ENCODE peak calls at places on chromosomes 2 and 18, in six cellular contexts. K is mammary epithelial cell; N is fibroblast of the aortic adventitia; T is psoas muscle; P is CD8-positive, alpha-beta T cell; L is heart left ventricle. E is an unnamed sample.

GRCh38 chr2:217790681-217791392 is 212.0 kb downstream of the TNS1 start:
- DNase-seq in K (peak; percentile 49), N (peak; percentile 63), T (no peak), P (peak; percentile 42), L (no peak), E (no peak)

GRCh38 chr2:219784178-219784577 is 156.7 kb downstream of the SLC4A3 start:
- DNase-seq in K (no peak), N (no peak), T (no peak), P (no peak), L (no peak), E (no peak)

GRCh38 chr2:179861777-179862117 is 335 bp upstream of the ZNF385B start:
- DNase-seq in K (peak; percentile 2), N (peak; percentile 28), T (no peak), P (no peak), L (no peak), E (peak; percentile 37)

GRCh38 chr2:10083692-10084566 is 3.7 kb upstream of the CYS1 start:
- DNase-seq in K (no peak), N (no peak), T (no peak), P (no peak), L (no peak), E (no peak)

GRCh38 chr18:36662000-36662399 is 166.8 kb downstream of the TPGS2 start:
- DNase-seq in K (no peak), N (peak; percentile 16), T (no peak), P (no peak), L (peak; percentile 33), E (no peak)

GRCh38 chr18:80231616-80232015 is 15.7 kb downstream of the PARD6G start:
- DNase-seq in K (no peak), N (no peak), T (no peak), P (no peak), L (no peak), E (no peak)

GRCh38 chr2:188378551-188378950 is 86.9 kb downstream of the GULP1 start:
- DNase-seq in K (no peak), N (no peak), T (no peak), P (no peak), L (no peak), E (no peak)

GRCh38 chr18:6781179-6781714 is 51.7 kb downstream of the ARHGAP28 start:
- DNase-seq in K (no peak), N (no peak), T (no peak), P (no peak), L (no peak), E (peak; percentile 21)

GRCh38 chr18:59547691-59548182 is 149.5 kb downstream of the CCBE1 start:
- DNase-seq in K (peak; percentile 65), N (peak; percentile 84), T (no peak), P (no peak), L (no peak), E (no peak)

GRCh38 chr2:120825370-120826259 is 89.9 kb downstream of the GLI2 start:
- DNase-seq in K (peak; percentile 14), N (peak; percentile 73), T (peak; percentile 86), P (no peak), L (peak; percentile 87), E (no peak)

GRCh38 chr2:45770773-45771172 is 119.3 kb downstream of the PRKCE start:
- DNase-seq in K (no peak), N (peak; percentile 34), T (no peak), P (no peak), L (no peak), E (no peak)

GRCh38 chr2:181203412-181203811 is 223.0 kb downstream of the UBE2E3 start:
- DNase-seq in K (peak; percentile 87), N (peak; percentile 88), T (no peak), P (no peak), L (no peak), E (no peak)

GRCh38 chr18:9454061-9454703 is 21.1 kb upstream of the RALBP1 start:
- DNase-seq in K (peak; percentile 59), N (peak; percentile 47), T (no peak), P (no peak), L (no peak), E (no peak)

GRCh38 chr2:228649447-228649846 is 468.0 kb upstream of the SPHKAP start:
- DNase-seq in K (no peak), N (no peak), T (no peak), P (no peak), L (no peak), E (no peak)

GRCh38 chr18:42114310-42114943 is 159.4 kb downstream of the PIK3C3 start:
- DNase-seq in K (peak; percentile 53), N (peak; percentile 91), T (peak; percentile 48), P (peak; percentile 67), L (peak; percentile 56), E (peak; percentile 76)

GRCh38 chr2:32228181-32228580 is 36.5 kb downstream of the NLRC4 start:
- DNase-seq in K (no peak), N (no peak), T (no peak), P (no peak), L (no peak), E (no peak)

GRCh38 chr18:65990174-65990690 is 239.4 kb downstream of the CDH7 start:
- DNase-seq in K (no peak), N (no peak), T (no peak), P (no peak), L (no peak), E (no peak)

GRCh38 chr2:68799138-68799537 is 64.5 kb downstream of the ARHGAP25 start:
- DNase-seq in K (peak; percentile 35), N (no peak), T (no peak), P (no peak), L (no peak), E (no peak)

GRCh38 chr2:239876948-239877289 is 148.2 kb downstream of the NDUFA10 start:
- DNase-seq in K (no peak), N (no peak), T (no peak), P (peak; percentile 5), L (no peak), E (no peak)

GRCh38 chr2:190791347-190791982 is 89.2 kb upstream of the GLS start:
- DNase-seq in K (peak; percentile 71), N (peak; percentile 47), T (no peak), P (no peak), L (peak; percentile 29), E (peak; percentile 25)

GRCh38 chr2:119421731-119422130 is 9.9 kb upstream of the TMEM37 start:
- DNase-seq in K (no peak), N (no peak), T (no peak), P (no peak), L (no peak), E (no peak)

GRCh38 chr2:206435738-206436137 is 7.6 kb upstream of the ADAM23 start:
- DNase-seq in K (no peak), N (peak; percentile 37), T (no peak), P (no peak), L (no peak), E (no peak)

DNA sequence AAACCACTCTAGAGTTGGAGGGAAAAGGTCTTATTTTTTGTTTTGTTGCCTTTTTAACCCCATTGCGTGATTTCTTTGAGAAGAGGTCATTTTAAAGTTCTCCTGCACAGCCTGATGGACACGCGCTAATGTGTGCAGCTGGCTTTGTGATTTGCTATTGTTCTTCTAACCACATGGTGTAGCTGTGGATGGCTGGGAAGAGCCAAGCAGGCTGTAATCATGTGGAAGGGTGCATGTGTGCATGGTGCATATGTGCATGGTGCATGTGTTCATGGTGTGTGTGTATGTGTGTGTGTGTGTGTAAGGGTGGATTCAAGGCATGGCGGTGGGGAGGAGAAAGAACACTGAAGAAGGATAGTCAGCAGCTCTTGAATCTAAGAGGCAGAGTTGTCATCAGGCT is 62.6 kb downstream of the PLB1 start:
- DNase-seq in K (no peak), N (peak; percentile 14), T (no peak), P (no peak), L (no peak), E (no peak)
- TF ChIP-seq CTCF in K (no peak), N (no peak), T (no peak), P (no peak), L (no peak), E (no peak)

DNA sequence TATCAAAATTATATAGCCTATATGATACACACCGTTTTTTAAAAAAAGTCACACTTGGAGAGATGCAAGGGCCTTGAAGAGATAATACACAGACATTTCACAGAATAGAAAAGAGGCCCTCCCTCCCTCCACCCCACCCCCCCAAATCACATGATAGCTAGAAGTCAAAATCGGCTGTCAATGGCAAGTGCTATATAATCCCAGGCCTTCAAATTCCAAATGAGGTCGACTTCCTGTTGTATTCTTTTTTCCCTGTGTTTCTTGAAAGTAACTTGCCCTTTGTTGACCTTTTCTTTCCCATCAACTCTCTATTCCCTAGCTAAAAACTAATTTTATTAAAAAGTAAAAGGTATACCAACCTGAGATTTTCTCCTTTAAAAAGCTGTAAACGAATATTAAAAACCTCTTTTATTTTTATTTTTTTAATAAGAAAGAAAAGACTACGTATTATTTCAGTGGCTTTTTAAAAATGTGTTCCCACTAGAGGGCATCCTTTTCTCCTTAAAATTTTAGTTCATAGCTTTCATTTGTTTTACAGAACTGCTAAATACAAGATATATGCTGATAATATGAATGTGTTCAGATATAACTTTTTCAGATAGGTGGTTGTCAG is 46.6 kb downstream of the KCMF1 start:
- DNase-seq in K (no peak), N (peak; percentile 62), T (no peak), P (no peak), L (no peak), E (no peak)
- TF ChIP-seq CTCF in K (peak; percentile 29), N (peak; percentile 41), T (peak; percentile 32), P (peak; percentile 56), L (peak; percentile 54), E (peak; percentile 36)

GRCh38 chr2:156064540-156064939 is 268.0 kb downstream of the NR4A2 start:
- DNase-seq in K (peak; percentile 47), N (no peak), T (no peak), P (no peak), L (no peak), E (no peak)

DNA sequence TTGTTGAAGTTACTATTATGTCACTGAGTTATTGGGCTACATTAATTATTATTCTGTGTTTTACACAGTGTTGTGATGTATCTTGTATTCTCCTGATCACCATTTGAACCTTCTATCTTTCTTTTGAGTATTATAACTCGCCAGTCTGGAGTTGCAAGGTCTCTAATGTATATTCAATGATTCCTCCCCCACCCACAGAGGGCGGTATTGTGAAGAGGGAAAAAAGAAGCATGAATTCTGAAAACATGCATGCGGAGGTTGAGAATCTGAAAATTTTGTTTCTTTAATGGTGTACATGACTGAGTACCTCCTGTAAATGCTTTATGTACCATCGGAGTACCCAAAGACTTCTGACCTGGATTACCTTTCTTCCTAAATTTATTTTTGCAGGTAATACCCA is 266.6 kb downstream of the NR4A2 start:
- DNase-seq in K (no peak), N (no peak), T (no peak), P (no peak), L (no peak), E (no peak)
- TF ChIP-seq CTCF in K (peak; percentile 47), N (no peak), T (no peak), P (no peak), L (no peak), E (no peak)

DNA sequence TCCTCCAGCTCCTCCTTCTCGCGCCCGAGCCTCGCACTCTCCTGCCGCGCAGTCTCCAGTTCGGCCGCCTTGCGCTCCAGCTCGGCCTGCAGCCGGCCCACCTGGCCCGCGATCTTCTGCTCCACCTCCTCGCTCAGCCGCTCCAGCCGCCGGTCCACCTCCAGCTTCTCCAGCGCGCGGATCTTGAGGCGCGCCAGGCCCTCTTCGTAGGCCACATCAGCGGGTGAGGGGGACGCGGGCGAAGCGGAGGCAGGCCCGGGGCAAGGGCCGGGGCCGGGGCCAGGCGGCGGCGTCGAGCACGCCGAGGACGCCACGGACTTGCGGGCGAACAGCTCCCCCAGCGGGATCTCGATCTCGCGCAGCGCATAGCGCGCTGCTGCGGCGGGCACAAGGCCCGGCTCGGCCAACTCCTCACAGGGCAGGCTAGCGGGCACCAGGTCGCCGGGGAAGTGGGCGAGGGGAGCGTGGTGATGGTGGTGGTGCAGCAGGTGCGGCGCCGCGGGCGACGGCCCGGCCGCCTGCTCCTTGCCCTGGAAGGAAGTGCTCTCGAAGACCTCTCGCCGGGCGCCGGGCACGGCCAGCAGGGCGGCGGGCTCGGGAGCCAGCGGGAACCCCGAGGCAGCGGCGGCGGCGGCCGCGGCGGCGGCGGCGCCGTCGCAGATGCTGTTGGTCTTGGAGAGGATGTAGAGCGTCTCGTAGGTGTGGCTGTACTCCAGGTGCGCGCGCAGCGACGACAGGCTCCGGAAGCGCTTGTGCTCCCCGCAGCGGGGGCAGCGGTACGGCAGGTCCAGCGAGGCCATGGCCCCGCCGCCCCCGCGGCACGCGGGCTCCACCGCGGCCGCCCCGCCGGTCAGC is 15.2 kb downstream of the FBXO41 start:
- DNase-seq in K (peak; percentile 70), N (no peak), T (peak; percentile 50), P (peak; percentile 88), L (no peak), E (peak; percentile 62)
- TF ChIP-seq CTCF in K (no peak), N (no peak), T (peak; percentile 6), P (peak; percentile 21), L (peak; percentile 3), E (peak; percentile 28)

E was measured in nephron progenitor cell.